ENCODE peak calls at places on chromosomes 13 and 19, in seven cellular contexts. N is NCI-H2081, O is COR-L47, P is dorsolateral prefrontal cortex, A is EH, X is MV-4-11, D is sciatic nerve. B is an unnamed sample.
A peak's percentile ranks its signal among the peaks of the same experiment; 100 is the strongest.

GRCh38 chr13:94054159-94054558 is 425.3 kb downstream of the DCT start:
- DNase-seq in P (no peak), X (no peak), O (no peak), D (no peak), N (no peak), A (no peak), B (no peak)

GRCh38 chr19:676343-677105 is at the start of gene FSTL3:
- DNase-seq in O (no peak), P (no peak), A (peak; percentile 49), N (no peak), X (no peak), D (no peak), B (no peak)

GRCh38 chr19:13505164-13505695 is 1.0 kb downstream of the CACNA1A start:
- DNase-seq in A (no peak), D (no peak), N (no peak), P (no peak), X (no peak), O (no peak), B (no peak)

GRCh38 chr19:45676851-45677263 is 8.8 kb downstream of the GIPR start:
- DNase-seq in A (no peak), D (no peak), P (no peak), X (no peak), O (no peak), N (no peak), B (no peak)

GRCh38 chr19:10283786-10284540 is 2.8 kb upstream of the ICAM4 start:
- DNase-seq in N (no peak), P (no peak), D (no peak), A (no peak), X (no peak), O (no peak), B (no peak)

GRCh38 chr13:31214379-31214778 is 14.6 kb downstream of the B3GLCT start:
- DNase-seq in P (no peak), O (no peak), A (peak; percentile 22), X (no peak), N (no peak), D (no peak), B (no peak)

GRCh38 chr13:81017525-81018152 is 676.7 kb upstream of the SPRY2 start:
- DNase-seq in X (peak; percentile 27), D (no peak), P (no peak), O (peak; percentile 53), N (peak; percentile 58), A (peak; percentile 35), B (peak; percentile 54)

GRCh38 chr19:9700229-9700981 is 25.5 kb upstream of the ZNF562 start:
- DNase-seq in P (no peak), X (no peak), A (no peak), N (no peak), O (no peak), D (no peak), B (no peak)

GRCh38 chr19:7632340-7633203 is 947 bp downstream of the PCP2 start:
- DNase-seq in P (no peak), N (no peak), X (no peak), A (no peak), O (no peak), D (no peak), B (no peak)

GRCh38 chr19:35381926-35382325 is 11.1 kb downstream of the GPR42 start:
- DNase-seq in O (no peak), D (no peak), X (no peak), N (no peak), P (no peak), A (no peak), B (no peak)

GRCh38 chr19:9362905-9363304 is at the start of gene ZNF177:
- DNase-seq in N (no peak), X (no peak), P (no peak), A (peak; percentile 13), O (no peak), D (no peak), B (no peak)

GRCh38 chr13:112244061-112244460 is 132.1 kb upstream of the SPACA7 start:
- DNase-seq in X (no peak), P (no peak), O (no peak), D (peak; percentile 15), N (no peak), A (no peak), B (no peak)

GRCh38 chr13:95083758-95084157 is 217.5 kb downstream of the ABCC4 start:
- DNase-seq in X (no peak), P (no peak), A (peak; percentile 88), D (no peak), O (no peak), N (no peak), B (no peak)

GRCh38 chr13:21673592-21674270 is 2.9 kb downstream of the FGF9 start:
- DNase-seq in D (no peak), A (peak; percentile 25), N (peak; percentile 56), X (no peak), O (peak; percentile 79), P (no peak), B (peak; percentile 51)

GRCh38 chr19:32889137-32889934 is 19.8 kb upstream of the SLC7A9 start:
- DNase-seq in A (no peak), D (no peak), N (no peak), X (no peak), O (no peak), P (no peak), B (no peak)

GRCh38 chr19:35229601-35230000 is 1.1 kb upstream of the FAM187B start:
- DNase-seq in D (no peak), P (no peak), A (no peak), X (no peak), N (no peak), O (no peak), B (no peak)

GRCh38 chr13:36819811-36820140 is 754 bp downstream of the RFXAP start:
- DNase-seq in D (no peak), P (no peak), X (peak; percentile 17), A (peak; percentile 47), N (peak; percentile 25), O (no peak), B (peak; percentile 14)

GRCh38 chr13:109157275-109157674 is 527.9 kb downstream of the MYO16 start:
- DNase-seq in D (no peak), A (no peak), X (no peak), N (no peak), O (no peak), P (no peak), B (no peak)

GRCh38 chr13:110017379-110017778 is 231.0 kb upstream of the IRS2 start:
- DNase-seq in A (peak; percentile 97), N (no peak), O (no peak), D (no peak), X (no peak), P (no peak), B (no peak)

GRCh38 chr13:111202745-111203144 is 87.6 kb downstream of the ARHGEF7 start:
- DNase-seq in A (peak; percentile 91), O (peak; percentile 55), P (no peak), X (peak; percentile 61), D (no peak), N (peak; percentile 49), B (no peak)

GRCh38 chr13:99028890-99029289 is 51.0 kb upstream of the DOCK9 start:
- DNase-seq in P (no peak), D (no peak), N (peak; percentile 24), O (no peak), A (no peak), X (peak; percentile 39), B (no peak)

GRCh38 chr19:16649734-16650133 is 10.2 kb downstream of the SMIM7 start:
- DNase-seq in O (no peak), N (peak; percentile 60), D (no peak), A (no peak), P (no peak), X (no peak), B (no peak)

GRCh38 chr13:100828226-100828625 is 153.6 kb upstream of the TMTC4 start:
- DNase-seq in D (no peak), O (no peak), A (no peak), X (peak; percentile 39), P (no peak), N (no peak), B (no peak)

GRCh38 chr13:95317037-95317989 is 16.1 kb upstream of the ABCC4 start:
- DNase-seq in P (no peak), O (no peak), N (no peak), X (no peak), A (peak; percentile 48), D (no peak), B (no peak)

B was measured in NCI-H1105 treated with DMSO at 0.1 percent for 48 hours.